ENCODE peak calls at places on chromosomes 13 and 19, in five cellular contexts. A is tibial artery; P is stimulated activated CD8-positive, alpha-beta memory T cell treated with anti-CD3 and anti-CD28 coated beads, Interleukin-7, amount 100 ng/mL, for 1 hour; E is cardiac fibroblast; R is type B pancreatic cell. U is an unnamed sample.

GRCh38 chr13:89465366-89465765 is 1794.2 kb downstream of the SLITRK5 start:
- DNase-seq in A (no peak), R (no peak), E (peak; percentile 10), P (no peak), U (no peak)

GRCh38 chr19:49327878-49328544 is 3.0 kb upstream of the SLC6A16 start:
- DNase-seq in R (peak; percentile 24), A (no peak), E (peak; percentile 54), P (no peak), U (peak; percentile 29)

GRCh38 chr19:48914181-48914580 is 14.1 kb downstream of the NUCB1 start:
- DNase-seq in E (no peak), R (no peak), P (no peak), A (no peak), U (peak; percentile 66)

GRCh38 chr13:41587490-41587889 is 130.1 kb downstream of the RGCC start:
- DNase-seq in E (no peak), A (no peak), R (no peak), P (no peak), U (peak; percentile 23)

GRCh38 chr13:108326318-108326717 is 56.8 kb downstream of the TNFSF13B start:
- DNase-seq in A (no peak), E (no peak), P (no peak), R (no peak), U (no peak)

GRCh38 chr19:8575467-8575997 is 1.7 kb downstream of the MYO1F start:
- DNase-seq in A (no peak), R (no peak), E (peak; percentile 59), P (no peak), U (peak; percentile 81)

GRCh38 chr19:1156305-1156801 is 17.7 kb downstream of the SBNO2 start:
- DNase-seq in P (no peak), E (no peak), R (no peak), A (no peak), U (no peak)

GRCh38 chr19:3389876-3390361 is 23.5 kb downstream of the NFIC start:
- DNase-seq in A (no peak), P (no peak), R (no peak), E (peak; percentile 53), U (peak; percentile 41)

GRCh38 chr13:37357548-37357947 is 241.0 kb downstream of the POSTN start:
- DNase-seq in A (no peak), R (no peak), E (peak; percentile 26), P (no peak), U (no peak)

GRCh38 chr19:1168877-1169791 is 4.9 kb downstream of the SBNO2 start:
- DNase-seq in A (no peak), R (no peak), P (no peak), E (peak; percentile 76), U (peak; percentile 69)

GRCh38 chr13:24208314-24208713 is 47.8 kb downstream of the SPATA13 start:
- DNase-seq in P (no peak), A (peak; percentile 47), R (no peak), E (peak; percentile 86), U (no peak)

GRCh38 chr19:13053761-13054604 is 48.7 kb downstream of the LYL1 start:
- DNase-seq in R (no peak), P (no peak), E (peak; percentile 95), A (peak; percentile 78), U (peak; percentile 92)

GRCh38 chr19:58569191-58569942 is 3.8 kb downstream of the MZF1 start:
- DNase-seq in E (no peak), P (no peak), R (no peak), A (peak; percentile 14), U (no peak)

GRCh38 chr13:31014461-31014860 is 82.0 kb downstream of the TEX26 start:
- DNase-seq in R (no peak), E (no peak), A (no peak), P (no peak), U (no peak)

GRCh38 chr13:31053098-31053497 is 108.6 kb downstream of the HSPH1 start:
- DNase-seq in A (no peak), E (peak; percentile 25), P (no peak), R (no peak), U (no peak)

GRCh38 chr13:74850893-74851292 is 631.1 kb downstream of the TBC1D4 start:
- DNase-seq in A (no peak), R (no peak), P (no peak), E (no peak), U (no peak)

GRCh38 chr19:45376045-45376724 is 5.8 kb upstream of the ERCC2 start:
- DNase-seq in R (no peak), A (peak; percentile 37), P (no peak), E (peak; percentile 99), U (peak; percentile 95)

GRCh38 chr19:40646564-40647254 is 43.7 kb downstream of the NUMBL start:
- DNase-seq in P (no peak), E (peak; percentile 38), R (no peak), A (no peak), U (no peak)

GRCh38 chr13:63107163-63107935 is 1691.7 kb upstream of the PCDH20 start:
- DNase-seq in P (no peak), E (peak; percentile 33), R (no peak), A (no peak), U (no peak)

GRCh38 chr13:49435992-49436391 is 7.9 kb downstream of the CAB39L start:
- DNase-seq in A (no peak), R (no peak), P (no peak), E (peak; percentile 60), U (no peak)

GRCh38 chr13:43838909-43839308 is 40.6 kb downstream of the CCDC122 start:
- DNase-seq in P (no peak), E (peak; percentile 27), A (no peak), R (no peak), U (no peak)

GRCh38 chr19:49347835-49348234 is 12.6 kb downstream of the CD37 start:
- DNase-seq in P (no peak), E (peak; percentile 74), R (no peak), A (no peak), U (peak; percentile 76)

GRCh38 chr13:29924951-29925350 is 74.5 kb upstream of the UBL3 start:
- DNase-seq in R (no peak), P (no peak), E (no peak), A (no peak), U (no peak)

GRCh38 chr19:16920816-16921529 is 32.2 kb downstream of the F2RL3 start:
- DNase-seq in P (no peak), A (no peak), E (peak; percentile 95), R (no peak), U (peak; percentile 14)

GRCh38 chr13:110023729-110024645 is 237.6 kb upstream of the IRS2 start:
- DNase-seq in P (no peak), A (peak; percentile 69), R (no peak), E (peak; percentile 56), U (no peak)

GRCh38 chr13:71867101-71867814 is at the start of gene DACH1:
- DNase-seq in R (peak; percentile 76), E (peak; percentile 62), A (peak; percentile 19), P (no peak), U (peak; percentile 78)

GRCh38 chr13:111893607-111894443 is 173.1 kb upstream of the SOX1 start:
- DNase-seq in P (no peak), R (peak; percentile 64), A (no peak), E (no peak), U (peak; percentile 75)

GRCh38 chr13:97127842-97128241 is 94.3 kb upstream of the MBNL2 start:
- DNase-seq in R (no peak), A (no peak), E (no peak), P (no peak), U (peak; percentile 86)

U was measured in ELF-1.